ENCODE peak calls at places on chromosomes 13 and 19, in nine cellular contexts. T, I, Q, L, X, U, W, Y and K are unnamed samples.

GRCh38 chr13:28538932-28539331 is 44.0 kb upstream of the FLT1 start:
- DNase-seq in T (no peak), I (no peak), Q (no peak), L (no peak), X (no peak), U (no peak), W (peak), Y (no peak), K (no peak)

GRCh38 chr13:39038569-39038898 is 278 bp downstream of the NHLRC3 start:
- DNase-seq in T (peak), I (no peak), Q (no peak), L (no peak), X (no peak), U (no peak), W (peak), Y (peak), K (peak)

GRCh38 chr19:16914421-16914820 is 25.6 kb downstream of the F2RL3 start:
- DNase-seq in T (no peak), I (no peak), Q (no peak), L (no peak), X (no peak), U (no peak), W (no peak), Y (no peak), K (no peak)

GRCh38 chr13:30871713-30872029 is 34.4 kb upstream of the MEDAG start:
- DNase-seq in T (no peak), I (peak), Q (no peak), L (no peak), X (no peak), U (no peak), W (no peak), Y (no peak), K (no peak)

GRCh38 chr19:35533822-35534521 is 716 bp downstream of the GAPDHS start:
- DNase-seq in T (no peak), I (peak), Q (no peak), L (peak), X (no peak), U (no peak), W (peak), Y (peak), K (peak)

GRCh38 chr19:9700229-9700981 is 25.5 kb upstream of the ZNF562 start:
- DNase-seq in T (no peak), I (no peak), Q (no peak), L (no peak), X (no peak), U (peak), W (no peak), Y (no peak), K (no peak)

GRCh38 chr13:43285891-43286602 is 262.7 kb downstream of the DNAJC15 start:
- DNase-seq in T (peak), I (peak), Q (no peak), L (peak), X (no peak), U (no peak), W (no peak), Y (no peak), K (no peak)

GRCh38 chr19:7550987-7551761 is 15.7 kb downstream of the PNPLA6 start:
- DNase-seq in T (peak), I (peak), Q (peak), L (no peak), X (peak), U (peak), W (peak), Y (peak), K (no peak)

GRCh38 chr19:14954071-14954655 is 12.9 kb downstream of the OR7C2 start:
- DNase-seq in T (no peak), I (no peak), Q (no peak), L (no peak), X (no peak), U (no peak), W (no peak), Y (no peak), K (no peak)

GRCh38 chr19:53101518-53101917 is 1.7 kb downstream of the ZNF160 start:
- DNase-seq in T (peak), I (no peak), Q (no peak), L (no peak), X (no peak), U (no peak), W (no peak), Y (peak), K (no peak)

GRCh38 chr13:110017379-110017778 is 231.0 kb upstream of the IRS2 start:
- DNase-seq in T (peak), I (peak), Q (no peak), L (peak), X (no peak), U (peak), W (no peak), Y (no peak), K (no peak)

DNA sequence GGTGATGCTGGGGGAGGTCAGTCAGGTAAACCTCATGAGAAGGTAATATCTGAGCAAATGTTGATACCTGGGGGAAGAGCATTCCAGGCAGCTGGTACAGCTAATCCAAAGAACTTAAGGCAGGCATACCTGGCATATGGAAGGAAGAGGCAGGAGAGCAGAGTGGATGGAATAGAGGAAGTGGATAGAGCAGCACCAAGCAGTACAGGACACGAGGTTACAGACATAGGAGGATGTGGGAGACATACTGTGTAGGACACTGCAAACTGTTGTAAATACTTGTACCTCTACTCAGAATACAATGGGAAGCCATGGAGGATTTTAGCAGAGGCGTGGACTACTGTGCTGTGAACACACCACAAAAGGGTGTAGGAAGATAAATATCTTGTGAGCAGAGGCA is 238.2 kb downstream of the VWA8 start:
- DNase-seq in T (no peak), I (no peak), Q (no peak), L (no peak), X (no peak), U (no peak), W (no peak), Y (no peak), K (no peak)
- TF ChIP-seq CTCF in T (no peak), I (no peak), Q (no peak), L (no peak), X (no peak), U (no peak), W (no peak), Y (no peak), K (no peak)

DNA sequence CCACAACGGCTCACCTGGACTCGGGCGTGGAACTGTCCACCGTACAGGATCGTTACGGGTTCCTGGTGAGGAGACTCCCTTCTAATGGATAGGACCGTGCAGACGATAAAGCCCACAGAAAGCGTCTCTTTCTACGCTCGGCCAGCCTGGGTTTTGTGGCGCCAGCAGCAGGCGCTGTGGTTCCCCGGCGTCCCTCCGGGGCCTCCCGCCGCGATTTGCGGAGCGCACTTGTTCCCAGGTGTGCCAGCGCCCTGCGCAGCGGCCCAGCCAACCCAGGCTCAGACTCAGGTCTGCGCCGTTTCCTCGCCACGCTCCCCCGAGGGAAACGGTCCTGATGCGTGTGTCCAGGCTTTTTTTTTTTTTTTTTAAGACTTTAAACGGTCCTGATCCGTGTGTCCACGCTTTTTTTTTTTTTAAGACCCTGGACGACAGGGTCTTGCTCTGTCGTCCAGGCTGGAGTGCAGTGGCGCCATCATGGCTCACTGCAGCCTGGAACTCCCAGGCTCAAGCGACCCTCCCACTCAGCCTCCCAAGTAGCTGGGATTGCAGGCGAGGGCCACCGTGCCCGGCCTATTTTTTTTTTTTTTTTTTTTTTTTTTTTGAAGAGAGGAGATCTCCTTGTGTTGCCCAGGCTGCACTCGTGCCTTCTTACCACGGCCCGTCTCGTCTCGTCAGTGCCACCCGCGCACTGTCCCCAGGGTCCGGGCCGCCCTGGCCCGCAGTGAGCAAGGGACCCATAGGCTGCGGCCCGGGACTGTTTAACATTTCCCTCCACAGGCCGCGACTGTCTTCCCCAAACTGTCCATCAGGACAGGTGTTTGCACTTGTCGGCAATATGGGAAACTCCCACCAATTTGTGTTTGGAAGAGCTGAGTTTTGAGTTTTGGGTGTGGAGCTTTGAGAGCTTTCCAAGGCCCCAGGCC is 23.8 kb downstream of the GJA3 start:
- DNase-seq in T (no peak), I (no peak), Q (no peak), L (no peak), X (peak), U (no peak), W (peak), Y (peak), K (no peak)
- TF ChIP-seq CTCF in T (peak), I (peak), Q (no peak), L (peak), X (peak), U (peak), W (peak), Y (peak), K (no peak)

GRCh38 chr13:61413572-61413971 is 2.1 kb downstream of the PCDH20 start:
- DNase-seq in T (no peak), I (no peak), Q (no peak), L (no peak), X (peak), U (no peak), W (no peak), Y (no peak), K (no peak)

GRCh38 chr13:61414686-61415664 is 674 bp downstream of the PCDH20 start:
- DNase-seq in T (peak), I (peak), Q (peak), L (no peak), X (peak), U (peak), W (no peak), Y (no peak), K (no peak)

GRCh38 chr13:61410266-61410665 is 5.4 kb downstream of the PCDH20 start:
- DNase-seq in T (no peak), I (no peak), Q (no peak), L (no peak), X (no peak), U (no peak), W (no peak), Y (no peak), K (no peak)

GRCh38 chr13:61414136-61414535 is 1.5 kb downstream of the PCDH20 start:
- DNase-seq in T (no peak), I (no peak), Q (no peak), L (no peak), X (no peak), U (no peak), W (no peak), Y (no peak), K (no peak)

DNA sequence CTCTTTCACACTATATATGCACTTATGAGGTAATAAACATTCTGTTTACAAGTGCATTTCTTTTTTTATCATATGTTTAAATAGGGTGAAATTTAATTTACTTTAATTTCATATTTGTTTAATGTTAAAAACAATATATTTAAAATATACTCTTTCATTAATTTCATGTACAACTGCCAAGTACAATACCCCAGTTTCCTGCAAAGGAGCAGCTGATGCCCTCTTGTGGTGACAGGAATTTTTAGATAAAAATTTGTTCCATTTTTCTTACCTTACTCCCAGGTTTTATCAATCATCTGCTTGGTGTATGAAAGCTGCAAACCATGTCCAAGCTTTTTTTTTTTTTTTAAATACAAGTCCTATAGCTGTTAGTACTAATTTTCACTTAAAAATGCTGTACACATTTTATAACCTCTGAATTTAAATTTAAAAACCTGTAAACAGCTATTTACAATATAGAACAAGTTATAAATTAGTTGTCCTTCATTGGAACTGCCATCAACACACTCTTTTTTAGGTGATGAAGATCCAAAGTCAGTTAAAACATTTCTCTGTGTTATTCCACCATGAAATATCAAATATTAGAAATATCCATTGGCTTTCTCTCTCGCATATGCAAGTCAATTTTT is 4.9 kb downstream of the PCDH20 start:
- DNase-seq in T (peak), I (peak), Q (no peak), L (no peak), X (no peak), U (peak), W (no peak), Y (peak), K (no peak)
- TF ChIP-seq CTCF in T (peak), I (peak), Q (peak), L (peak), X (peak), U (peak), W (no peak), Y (no peak), K (no peak)

DNA sequence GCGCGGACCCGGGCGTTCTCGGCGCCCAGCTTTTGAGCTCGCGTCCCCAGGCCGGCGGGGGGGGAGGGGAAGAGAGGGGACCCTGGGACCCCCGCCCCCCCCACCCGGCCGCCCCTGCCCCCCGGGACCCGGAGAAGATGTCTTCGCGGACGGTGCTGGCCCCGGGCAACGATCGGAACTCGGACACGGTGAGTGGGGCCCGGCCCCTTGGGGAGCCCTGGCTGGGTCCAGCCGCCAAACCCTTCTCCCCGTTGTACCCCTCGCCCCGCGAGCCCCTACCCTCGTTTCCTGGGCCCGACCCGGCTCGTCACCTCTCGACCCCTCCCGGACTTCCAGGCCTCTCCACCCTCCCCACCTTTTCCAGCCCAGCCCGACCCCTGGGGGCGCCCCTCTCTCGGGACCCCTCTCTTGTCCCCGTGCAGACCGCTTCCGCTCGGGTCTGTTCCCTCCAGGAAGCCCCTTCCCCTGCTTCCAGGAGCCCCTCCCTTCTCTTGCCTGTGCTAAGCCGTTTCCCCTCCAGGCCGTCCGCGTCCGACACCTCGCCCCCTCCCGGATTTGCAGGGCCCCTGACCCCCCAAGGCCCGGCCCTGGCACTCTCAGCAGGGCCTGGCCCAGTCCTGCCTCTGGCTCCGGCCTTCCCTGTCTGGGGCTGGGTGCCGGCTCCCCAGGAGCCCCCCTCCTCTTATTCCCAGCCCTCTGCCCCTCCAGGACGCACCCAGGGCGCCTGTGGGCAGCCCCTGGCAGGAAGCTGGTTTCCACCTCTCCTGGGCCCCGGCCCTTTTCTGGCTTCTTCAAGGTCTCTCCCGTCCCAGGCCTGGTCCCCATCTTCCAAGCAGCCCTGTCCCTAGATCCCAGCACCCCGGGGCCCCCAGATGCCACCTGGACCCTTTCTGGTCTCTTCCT is 632 bp downstream of the MARK4 start:
- DNase-seq in T (no peak), I (peak), Q (no peak), L (no peak), X (peak), U (no peak), W (peak), Y (peak), K (no peak)
- TF ChIP-seq CTCF in T (no peak), I (no peak), Q (no peak), L (no peak), X (no peak), U (peak), W (no peak), Y (no peak), K (no peak)

GRCh38 chr19:41753159-41753558 is 2.2 kb upstream of the CEACAM6 start:
- DNase-seq in T (peak), I (peak), Q (no peak), L (peak), X (no peak), U (peak), W (peak), Y (peak), K (peak)
- TF ChIP-seq CTCF in T (peak), I (peak), Q (peak), L (peak), X (peak), U (peak), W (peak), Y (peak), K (peak)

GRCh38 chr19:33132425-33132824 is 511 bp downstream of the WDR88 start:
- DNase-seq in T (no peak), I (no peak), Q (no peak), L (no peak), X (no peak), U (no peak), W (no peak), Y (peak), K (no peak)
- TF ChIP-seq CTCF in T (peak), I (peak), Q (no peak), L (peak), X (peak), U (peak), W (no peak), Y (peak), K (no peak)

GRCh38 chr13:79060216-79060615 is 345.8 kb downstream of the RBM26 start:
- DNase-seq in T (peak), I (no peak), Q (no peak), L (no peak), X (no peak), U (peak), W (no peak), Y (no peak), K (no peak)
- TF ChIP-seq CTCF in T (peak), I (no peak), Q (no peak), L (peak), X (peak), U (no peak), W (no peak), Y (no peak), K (no peak)

GRCh38 chr13:75685239-75685697 is 49.1 kb downstream of the LMO7 start:
- DNase-seq in T (peak), I (peak), Q (no peak), L (peak), X (no peak), U (peak), W (no peak), Y (no peak), K (no peak)
- TF ChIP-seq CTCF in T (peak), I (peak), Q (no peak), L (peak), X (no peak), U (peak), W (no peak), Y (no peak), K (no peak)

DNA sequence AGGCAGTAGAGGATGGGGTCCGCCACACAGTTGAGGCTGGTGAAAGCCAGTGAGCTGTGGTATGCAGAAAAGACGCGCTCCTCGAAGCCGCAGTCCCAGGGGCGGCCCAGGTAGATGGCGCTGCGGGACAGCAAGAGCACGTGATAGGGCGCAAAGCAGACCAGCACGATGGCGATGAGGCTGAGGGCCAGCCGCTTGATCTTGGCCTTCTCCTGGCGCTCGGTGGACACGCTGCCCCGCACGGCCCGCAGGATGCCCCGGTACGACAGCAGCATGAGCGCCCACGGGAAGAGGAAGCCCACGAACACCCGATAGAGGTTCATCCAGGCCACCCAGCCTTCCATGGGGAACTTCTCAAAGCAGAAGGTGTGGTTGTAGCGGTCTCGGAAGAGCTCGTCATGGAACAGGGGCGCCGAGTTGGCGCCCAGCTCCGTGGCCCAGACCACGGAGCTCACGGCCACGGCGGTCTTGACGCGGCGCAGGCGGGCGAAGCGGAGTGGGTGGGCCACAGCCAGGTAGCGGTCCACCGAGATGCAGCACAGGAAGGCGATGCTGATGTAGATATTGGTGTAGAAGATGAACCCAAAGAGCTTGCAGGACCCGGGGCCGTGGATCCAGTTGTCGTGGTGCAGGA is 6.5 kb upstream of the OPA3 start:
- DNase-seq in T (no peak), I (no peak), Q (no peak), L (no peak), X (peak), U (no peak), W (peak), Y (no peak), K (no peak)
- TF ChIP-seq CTCF in T (peak), I (no peak), Q (no peak), L (peak), X (peak), U (peak), W (peak), Y (no peak), K (no peak)